ENCODE peak calls at places on chromosomes 4 and X, in nine cellular contexts. P is nucleus accumbens; O is T-cell; C is iris pigment epithelial cell; H is adipocyte; X is effector CD4-positive, alpha-beta T cell; S is stimulated activated CD8-positive, alpha-beta memory T cell treated with anti-CD3 and anti-CD28 coated beads, Interleukin-4, amount 100 ng/mL, for 1 hour; T is tibial artery; U is kidney tubule cell. Y is an unnamed sample.

GRCh38 chrX:136259543-136259942 is 8.3 kb upstream of the MAP7D3 start:
- DNase-seq in P (no peak), O (no peak), C (peak), H (peak), X (no peak), S (no peak), T (no peak), U (peak), Y (no peak)

GRCh38 chrX:155333701-155334100 is 713 bp downstream of the CLIC2 start:
- DNase-seq in P (no peak), O (no peak), C (no peak), H (no peak), X (no peak), S (no peak), T (no peak), U (no peak), Y (no peak)

GRCh38 chr4:94454405-94454804 is 2.7 kb downstream of the PDLIM5 start:
- DNase-seq in P (no peak), O (no peak), C (no peak), H (peak), X (no peak), S (no peak), T (no peak), U (peak), Y (no peak)

GRCh38 chrX:123740006-123740405 is 7.2 kb upstream of the THOC2 start:
- DNase-seq in P (no peak), O (no peak), C (no peak), H (no peak), X (no peak), S (no peak), T (no peak), U (no peak), Y (no peak)

GRCh38 chrX:120311632-120312000 is 355 bp upstream of the TMEM255A start:
- DNase-seq in P (no peak), O (no peak), C (no peak), H (no peak), X (no peak), S (no peak), T (no peak), U (no peak), Y (no peak)

GRCh38 chr4:161247831-161248230 is 916.0 kb downstream of the FSTL5 start:
- DNase-seq in P (no peak), O (no peak), C (no peak), H (no peak), X (no peak), S (no peak), T (no peak), U (no peak), Y (no peak)

GRCh38 chrX:56733459-56734046 is 4.5 kb downstream of the NBDY start:
- DNase-seq in P (no peak), O (peak), C (peak), H (peak), X (peak), S (peak), T (no peak), U (peak), Y (no peak)

GRCh38 chrX:43974076-43974475 is 886 bp upstream of the NDP start:
- DNase-seq in P (no peak), O (no peak), C (no peak), H (no peak), X (no peak), S (no peak), T (no peak), U (peak), Y (no peak)

GRCh38 chr4:76485450-76485849 is 50.4 kb downstream of the SHROOM3 start:
- DNase-seq in P (no peak), O (no peak), C (peak), H (no peak), X (no peak), S (no peak), T (no peak), U (no peak), Y (no peak)

GRCh38 chr4:60619531-60620305 is 580.4 kb upstream of the ADGRL3 start:
- DNase-seq in P (no peak), O (no peak), C (peak), H (peak), X (no peak), S (no peak), T (no peak), U (no peak), Y (no peak)

GRCh38 chr4:98659741-98660507 is 1.5 kb upstream of the TSPAN5 start:
- DNase-seq in P (no peak), O (no peak), C (peak), H (peak), X (no peak), S (no peak), T (no peak), U (peak), Y (no peak)

GRCh38 chrX:124217289-124218251 is 114.9 kb upstream of the TEX13D start:
- DNase-seq in P (no peak), O (peak), C (peak), H (no peak), X (peak), S (no peak), T (no peak), U (peak), Y (no peak)

GRCh38 chr4:88359558-88359957 is 19.1 kb upstream of the HERC6 start:
- DNase-seq in P (no peak), O (no peak), C (no peak), H (no peak), X (no peak), S (no peak), T (no peak), U (no peak), Y (no peak)

GRCh38 chr4:138398297-138398696 is 156.1 kb upstream of the SLC7A11 start:
- DNase-seq in P (no peak), O (no peak), C (no peak), H (no peak), X (no peak), S (no peak), T (no peak), U (peak), Y (no peak)

GRCh38 chr4:98262431-98262830 is 1.2 kb downstream of the RAP1GDS1 start:
- DNase-seq in P (no peak), O (no peak), C (peak), H (peak), X (no peak), S (no peak), T (no peak), U (no peak), Y (no peak)

GRCh38 chr4:110344165-110344564 is 131.8 kb upstream of the ENPEP start:
- DNase-seq in P (no peak), O (no peak), C (peak), H (peak), X (no peak), S (no peak), T (no peak), U (peak), Y (no peak)

GRCh38 chr4:170007113-170007512 is 19.1 kb downstream of the MFAP3L start:
- DNase-seq in P (no peak), O (no peak), C (peak), H (no peak), X (no peak), S (no peak), T (no peak), U (peak), Y (no peak)

GRCh38 chr4:103018391-103019318 is 850 bp downstream of the SLC9B1 start:
- DNase-seq in P (no peak), O (no peak), C (no peak), H (peak), X (no peak), S (no peak), T (peak), U (no peak), Y (no peak)

GRCh38 chr4:72255269-72255668 is 223.5 kb downstream of the NPFFR2 start:
- DNase-seq in P (no peak), O (no peak), C (no peak), H (no peak), X (no peak), S (no peak), T (no peak), U (no peak), Y (no peak)

GRCh38 chr4:1026115-1026514 is 14.7 kb downstream of the FGFRL1 start:
- DNase-seq in P (no peak), O (peak), C (peak), H (no peak), X (no peak), S (no peak), T (no peak), U (peak), Y (peak)

GRCh38 chr4:170589597-170590191 is 499.9 kb upstream of the AADAT start:
- DNase-seq in P (no peak), O (no peak), C (peak), H (peak), X (no peak), S (no peak), T (no peak), U (peak), Y (no peak)

GRCh38 chr4:81499840-81500239 is 28.1 kb upstream of the RASGEF1B start:
- DNase-seq in P (no peak), O (no peak), C (no peak), H (no peak), X (no peak), S (no peak), T (no peak), U (peak), Y (no peak)

GRCh38 chr4:54855221-54855854 is 197.6 kb downstream of the KIT start:
- DNase-seq in P (no peak), O (no peak), C (no peak), H (no peak), X (no peak), S (no peak), T (no peak), U (no peak), Y (peak)

GRCh38 chr4:17437396-17437795 is 74.5 kb downstream of the QDPR start:
- DNase-seq in P (no peak), O (no peak), C (no peak), H (no peak), X (no peak), S (no peak), T (no peak), U (no peak), Y (no peak)

GRCh38 chrX:136272325-136272724 is 21.1 kb upstream of the MAP7D3 start:
- DNase-seq in P (no peak), O (no peak), C (no peak), H (no peak), X (no peak), S (no peak), T (no peak), U (no peak), Y (no peak)

GRCh38 chr4:159013692-159014091 is 89.2 kb upstream of the RAPGEF2 start:
- DNase-seq in P (no peak), O (no peak), C (no peak), H (no peak), X (no peak), S (no peak), T (no peak), U (no peak), Y (no peak)

GRCh38 chr4:189022441-189023035 is 883.3 kb downstream of the TRIML1 start:
- DNase-seq in P (no peak), O (no peak), C (peak), H (peak), X (no peak), S (no peak), T (no peak), U (peak), Y (no peak)

GRCh38 chrX:133792198-133792953 is 193.0 kb downstream of the GPC3 start:
- DNase-seq in P (peak), O (peak), C (peak), H (peak), X (peak), S (no peak), T (peak), U (peak), Y (peak)

GRCh38 chrX:139204903-139205667 is 325.5 kb upstream of the F9 start:
- DNase-seq in P (no peak), O (no peak), C (no peak), H (peak), X (no peak), S (no peak), T (no peak), U (peak), Y (peak)

GRCh38 chr4:41323186-41323585 is 66.5 kb downstream of the UCHL1 start:
- DNase-seq in P (no peak), O (no peak), C (peak), H (peak), X (no peak), S (no peak), T (no peak), U (no peak), Y (no peak)

GRCh38 chr4:170990989-170991589 is 822.1 kb upstream of the GALNTL6 start:
- DNase-seq in P (no peak), O (no peak), C (peak), H (peak), X (no peak), S (no peak), T (no peak), U (peak), Y (no peak)

GRCh38 chrX:49934148-49934547 is 11.8 kb downstream of the CLCN5 start:
- DNase-seq in P (no peak), O (no peak), C (peak), H (no peak), X (no peak), S (no peak), T (no peak), U (no peak), Y (no peak)

Y was measured in left ventricle myocardium inferior.